ENCODE peak calls at places on chromosome 18, in nine cellular contexts. One of them, this sample, is unnamed.

GRCh38 chr18:23583071-23583865 is 3.0 kb downstream of the NPC1 start:
- DNase-seq in fibroblast of lung: no peak
- DNase-seq in astrocyte: no peak
- DNase-seq in PC-3: no peak
- DNase-seq in endothelial cell of umbilical vein: no peak
- DNase-seq in HCT116: no peak
- DNase-seq in hepatocyte: no peak
- DNase-seq in HepG2: peak
- DNase-seq in GM12878: no peak
- DNase-seq in this sample: no peak

GRCh38 chr18:79496237-79496977 is 100.7 kb downstream of the NFATC1 start:
- DNase-seq in fibroblast of lung: no peak
- DNase-seq in astrocyte: no peak
- DNase-seq in PC-3: no peak
- DNase-seq in endothelial cell of umbilical vein: no peak
- DNase-seq in HCT116: no peak
- DNase-seq in hepatocyte: no peak
- DNase-seq in HepG2: no peak
- DNase-seq in GM12878: no peak
- DNase-seq in this sample: no peak

GRCh38 chr18:59994357-59994756 is 94.6 kb downstream of the PMAIP1 start:
- DNase-seq in fibroblast of lung: no peak
- DNase-seq in astrocyte: no peak
- DNase-seq in PC-3: peak
- DNase-seq in endothelial cell of umbilical vein: no peak
- DNase-seq in HCT116: peak
- DNase-seq in hepatocyte: no peak
- DNase-seq in HepG2: no peak
- DNase-seq in GM12878: no peak
- DNase-seq in this sample: peak

GRCh38 chr18:50194623-50195532 is at the start of gene MYO5B:
- DNase-seq in fibroblast of lung: peak
- DNase-seq in astrocyte: no peak
- DNase-seq in PC-3: peak
- DNase-seq in endothelial cell of umbilical vein: no peak
- DNase-seq in HCT116: peak
- DNase-seq in hepatocyte: peak
- DNase-seq in HepG2: peak
- DNase-seq in GM12878: no peak
- DNase-seq in this sample: peak

GRCh38 chr18:28065793-28066186 is 111.1 kb downstream of the CDH2 start:
- DNase-seq in fibroblast of lung: no peak
- DNase-seq in astrocyte: no peak
- DNase-seq in PC-3: no peak
- DNase-seq in endothelial cell of umbilical vein: no peak
- DNase-seq in HCT116: no peak
- DNase-seq in hepatocyte: no peak
- DNase-seq in HepG2: no peak
- DNase-seq in GM12878: no peak
- DNase-seq in this sample: peak

GRCh38 chr18:49846718-49847470 is 33.6 kb upstream of the ACAA2 start:
- DNase-seq in fibroblast of lung: no peak
- DNase-seq in astrocyte: no peak
- DNase-seq in PC-3: no peak
- DNase-seq in endothelial cell of umbilical vein: no peak
- DNase-seq in HCT116: no peak
- DNase-seq in hepatocyte: no peak
- DNase-seq in HepG2: no peak
- DNase-seq in GM12878: no peak
- DNase-seq in this sample: no peak

GRCh38 chr18:78638889-78639596 is 340.6 kb upstream of the SALL3 start:
- DNase-seq in fibroblast of lung: no peak
- DNase-seq in astrocyte: no peak
- DNase-seq in PC-3: no peak
- DNase-seq in endothelial cell of umbilical vein: no peak
- DNase-seq in HCT116: no peak
- DNase-seq in hepatocyte: no peak
- DNase-seq in HepG2: no peak
- DNase-seq in GM12878: no peak
- DNase-seq in this sample: no peak

GRCh38 chr18:79608069-79608468 is 71.5 kb upstream of the CTDP1 start:
- DNase-seq in fibroblast of lung: no peak
- DNase-seq in astrocyte: no peak
- DNase-seq in PC-3: no peak
- DNase-seq in endothelial cell of umbilical vein: no peak
- DNase-seq in HCT116: no peak
- DNase-seq in hepatocyte: no peak
- DNase-seq in HepG2: no peak
- DNase-seq in GM12878: no peak
- DNase-seq in this sample: peak

DNA sequence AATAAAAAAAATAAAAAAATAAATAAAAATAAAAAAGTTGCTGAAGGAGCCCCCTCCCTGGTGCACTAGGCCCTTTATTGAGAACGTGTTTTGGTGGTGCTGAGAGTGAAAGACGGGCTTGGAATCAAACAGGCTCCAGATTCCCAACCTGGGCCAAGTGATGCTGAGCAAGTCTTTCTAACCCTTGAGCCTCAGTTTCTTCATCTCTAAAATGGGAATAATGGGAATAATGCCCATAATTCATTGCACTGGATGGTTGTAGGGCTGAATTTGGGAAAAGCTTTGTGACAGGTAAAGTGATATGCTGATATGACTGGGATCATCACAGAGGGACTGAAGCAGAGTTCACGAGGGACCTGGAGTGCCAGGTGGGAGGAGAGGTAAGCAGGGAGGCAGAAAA is 241.5 kb downstream of the LOXHD1 start:
- DNase-seq in fibroblast of lung: no peak
- DNase-seq in astrocyte: no peak
- DNase-seq in PC-3: no peak
- DNase-seq in endothelial cell of umbilical vein: no peak
- DNase-seq in HCT116: no peak
- DNase-seq in hepatocyte: no peak
- DNase-seq in HepG2: no peak
- DNase-seq in GM12878: no peak
- DNase-seq in this sample: no peak
- H3K4me2 ChIP-seq in fibroblast of lung: no peak
- H3K4me2 ChIP-seq in astrocyte: no peak
- H3K4me2 ChIP-seq in PC-3: no peak
- H3K4me2 ChIP-seq in endothelial cell of umbilical vein: no peak
- H3K4me2 ChIP-seq in HCT116: no peak
- H3K4me2 ChIP-seq in hepatocyte: no peak
- H3K4me2 ChIP-seq in HepG2: no peak
- H3K4me2 ChIP-seq in GM12878: no peak
- H3K4me2 ChIP-seq in this sample: no peak

GRCh38 chr18:7743256-7743655 is 176.1 kb downstream of the PTPRM start:
- DNase-seq in fibroblast of lung: no peak
- DNase-seq in astrocyte: no peak
- DNase-seq in PC-3: no peak
- DNase-seq in endothelial cell of umbilical vein: no peak
- DNase-seq in HCT116: no peak
- DNase-seq in hepatocyte: no peak
- DNase-seq in HepG2: no peak
- DNase-seq in GM12878: no peak
- DNase-seq in this sample: no peak

GRCh38 chr18:7735606-7736175 is 168.6 kb downstream of the PTPRM start:
- DNase-seq in fibroblast of lung: no peak
- DNase-seq in astrocyte: no peak
- DNase-seq in PC-3: no peak
- DNase-seq in endothelial cell of umbilical vein: no peak
- DNase-seq in HCT116: no peak
- DNase-seq in hepatocyte: peak
- DNase-seq in HepG2: no peak
- DNase-seq in GM12878: no peak
- DNase-seq in this sample: no peak

GRCh38 chr18:7741640-7742039 is 174.5 kb downstream of the PTPRM start:
- DNase-seq in fibroblast of lung: no peak
- DNase-seq in astrocyte: no peak
- DNase-seq in PC-3: no peak
- DNase-seq in endothelial cell of umbilical vein: no peak
- DNase-seq in HCT116: no peak
- DNase-seq in hepatocyte: no peak
- DNase-seq in HepG2: no peak
- DNase-seq in GM12878: no peak
- DNase-seq in this sample: no peak

GRCh38 chr18:7737483-7737882 is 170.4 kb downstream of the PTPRM start:
- DNase-seq in fibroblast of lung: peak
- DNase-seq in astrocyte: no peak
- DNase-seq in PC-3: no peak
- DNase-seq in endothelial cell of umbilical vein: no peak
- DNase-seq in HCT116: no peak
- DNase-seq in hepatocyte: no peak
- DNase-seq in HepG2: no peak
- DNase-seq in GM12878: no peak
- DNase-seq in this sample: no peak

DNA sequence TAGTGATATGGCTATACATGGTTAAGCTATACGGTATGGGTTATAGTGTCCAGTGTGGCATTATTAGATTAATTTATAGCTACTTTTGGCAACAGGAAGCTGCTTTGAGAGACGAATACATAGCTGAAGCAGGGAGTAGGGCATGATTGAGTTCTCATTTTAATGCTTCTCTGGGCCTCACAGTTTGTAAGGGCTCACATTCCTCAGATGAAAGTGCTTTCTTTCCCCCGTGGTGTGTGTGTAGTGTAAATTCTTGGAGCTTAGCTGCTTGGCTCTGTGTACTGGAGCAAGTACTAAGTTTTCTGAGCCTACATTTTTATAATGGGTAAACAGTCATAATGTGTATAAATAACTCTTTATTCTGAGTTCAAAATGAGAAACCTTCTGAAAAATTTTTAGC is 173.7 kb downstream of the PTPRM start:
- DNase-seq in fibroblast of lung: peak
- DNase-seq in astrocyte: no peak
- DNase-seq in PC-3: no peak
- DNase-seq in endothelial cell of umbilical vein: no peak
- DNase-seq in HCT116: no peak
- DNase-seq in hepatocyte: no peak
- DNase-seq in HepG2: no peak
- DNase-seq in GM12878: no peak
- DNase-seq in this sample: no peak
- H3K27ac ChIP-seq in fibroblast of lung: no peak
- H3K27ac ChIP-seq in astrocyte: no peak
- H3K27ac ChIP-seq in PC-3: no peak
- H3K27ac ChIP-seq in endothelial cell of umbilical vein: no peak
- H3K27ac ChIP-seq in HCT116: no peak
- H3K27ac ChIP-seq in hepatocyte: no peak
- H3K27ac ChIP-seq in HepG2: no peak
- H3K27ac ChIP-seq in GM12878: no peak
- H3K27ac ChIP-seq in this sample: no peak

DNA sequence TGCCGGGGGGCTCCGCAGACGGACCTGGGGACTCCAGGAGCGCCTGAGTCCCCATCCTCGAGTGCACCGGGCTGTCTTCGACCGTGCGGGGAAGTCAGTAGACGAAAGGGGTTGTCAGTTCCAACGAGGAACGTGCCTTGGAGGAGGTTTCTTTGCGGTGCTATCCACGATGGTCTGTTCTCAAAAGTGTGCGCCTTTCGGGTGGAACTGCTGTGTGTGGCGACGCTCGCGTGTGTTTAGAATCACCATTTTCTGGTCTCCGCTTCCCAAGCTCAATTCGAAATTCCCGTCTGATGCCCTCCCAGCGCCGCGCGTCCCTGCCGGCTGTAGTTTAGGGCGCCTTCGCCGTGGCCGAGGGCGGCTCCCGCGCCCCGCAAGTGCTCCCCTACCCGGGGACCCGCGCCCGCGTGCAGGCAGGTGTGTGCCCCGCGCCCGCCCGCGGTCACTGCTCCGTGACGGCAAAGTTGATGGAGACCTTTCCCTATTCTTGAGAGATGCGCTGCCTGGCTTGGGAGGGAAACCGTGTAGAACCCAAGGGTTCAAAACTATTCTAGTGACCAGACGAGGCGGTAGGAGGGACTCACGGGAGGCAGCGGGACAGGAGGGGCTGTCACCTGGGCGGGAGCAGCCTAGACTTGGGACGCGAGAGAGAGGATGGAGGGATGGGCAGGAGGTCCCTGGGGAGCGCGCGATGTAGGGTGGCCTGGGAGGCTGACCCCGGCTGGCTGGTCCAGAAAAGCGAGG is 959 bp downstream of the DOK6 start:
- DNase-seq in fibroblast of lung: peak
- DNase-seq in astrocyte: peak
- DNase-seq in PC-3: no peak
- DNase-seq in endothelial cell of umbilical vein: peak
- DNase-seq in HCT116: no peak
- DNase-seq in hepatocyte: peak
- DNase-seq in HepG2: no peak
- DNase-seq in GM12878: no peak
- DNase-seq in this sample: peak
- TF ChIP-seq EZH2 in fibroblast of lung: no peak
- TF ChIP-seq EZH2 in astrocyte: peak
- TF ChIP-seq EZH2 in PC-3: no peak
- TF ChIP-seq EZH2 in endothelial cell of umbilical vein: peak
- TF ChIP-seq EZH2 in HCT116: no peak
- TF ChIP-seq EZH2 in hepatocyte: no peak
- TF ChIP-seq EZH2 in HepG2: no peak
- TF ChIP-seq EZH2 in GM12878: no peak
- TF ChIP-seq EZH2 in this sample: no peak

DNA sequence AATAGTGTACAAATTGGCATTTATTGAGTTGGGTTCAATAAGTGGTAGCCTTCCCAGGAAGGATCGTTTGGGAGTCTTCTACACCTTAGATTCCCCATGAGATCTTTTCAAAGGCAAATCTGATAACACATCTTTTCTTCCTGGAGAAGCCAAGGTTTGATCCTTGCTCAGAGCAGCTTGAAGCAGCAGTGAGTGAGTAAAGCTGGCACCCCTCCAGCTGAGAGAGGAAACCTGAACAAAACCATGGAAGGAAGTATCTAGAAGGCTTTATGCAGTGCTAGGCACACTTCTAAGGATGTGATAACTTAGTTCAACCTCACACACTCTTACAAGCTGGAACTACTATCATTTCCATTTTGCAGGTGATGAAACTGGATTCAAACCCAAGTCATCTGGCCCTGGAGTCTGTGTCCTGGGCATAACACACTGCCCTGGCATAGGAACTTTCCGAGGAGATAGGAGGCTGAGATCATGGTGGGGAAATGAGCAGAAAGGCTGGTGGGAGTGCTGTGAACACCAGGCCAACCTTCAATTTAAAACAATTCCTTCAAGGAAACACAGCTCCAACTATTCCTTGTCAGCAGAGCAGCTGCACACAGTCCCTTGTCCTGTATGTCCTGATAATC is 71.3 kb downstream of the CTAGE1 start:
- DNase-seq in fibroblast of lung: peak
- DNase-seq in astrocyte: peak
- DNase-seq in PC-3: peak
- DNase-seq in endothelial cell of umbilical vein: peak
- DNase-seq in HCT116: no peak
- DNase-seq in hepatocyte: peak
- DNase-seq in HepG2: no peak
- DNase-seq in GM12878: no peak
- DNase-seq in this sample: peak
- H3K4me2 ChIP-seq in fibroblast of lung: no peak
- H3K4me2 ChIP-seq in astrocyte: peak
- H3K4me2 ChIP-seq in PC-3: peak
- H3K4me2 ChIP-seq in endothelial cell of umbilical vein: peak
- H3K4me2 ChIP-seq in HCT116: peak
- H3K4me2 ChIP-seq in hepatocyte: peak
- H3K4me2 ChIP-seq in HepG2: peak
- H3K4me2 ChIP-seq in GM12878: no peak
- H3K4me2 ChIP-seq in this sample: peak

This sample was measured in GM23248.